ENCODE peak calls at places on chromosomes 11 and 22, in seven cellular contexts. One of them, this sample, is unnamed.

GRCh38 chr11:118088531-118088930 is 1.8 kb upstream of the SMIM35 start:
- DNase-seq in PC-3: peak
- DNase-seq in HL-60: peak
- DNase-seq in A549: no peak
- DNase-seq in heart left ventricle: peak
- DNase-seq in suprapubic skin: no peak
- DNase-seq in kidney: peak
- DNase-seq in this sample: no peak

GRCh38 chr22:37735054-37735453 is 38.2 kb downstream of the TRIOBP start:
- DNase-seq in PC-3: no peak
- DNase-seq in HL-60: no peak
- DNase-seq in A549: peak
- DNase-seq in heart left ventricle: no peak
- DNase-seq in suprapubic skin: no peak
- DNase-seq in kidney: no peak
- DNase-seq in this sample: no peak

GRCh38 chr22:37485714-37486223 is 415 bp downstream of the MFNG start:
- DNase-seq in PC-3: no peak
- DNase-seq in HL-60: peak
- DNase-seq in A549: no peak
- DNase-seq in heart left ventricle: no peak
- DNase-seq in suprapubic skin: no peak
- DNase-seq in kidney: no peak
- DNase-seq in this sample: no peak

GRCh38 chr11:123577081-123577598 is 77.3 kb downstream of the SCN3B start:
- DNase-seq in PC-3: peak
- DNase-seq in HL-60: peak
- DNase-seq in A549: peak
- DNase-seq in heart left ventricle: peak
- DNase-seq in suprapubic skin: no peak
- DNase-seq in kidney: no peak
- DNase-seq in this sample: peak

GRCh38 chr11:73121692-73122091 is 20.4 kb downstream of the FCHSD2 start:
- DNase-seq in PC-3: no peak
- DNase-seq in HL-60: no peak
- DNase-seq in A549: no peak
- DNase-seq in heart left ventricle: no peak
- DNase-seq in suprapubic skin: no peak
- DNase-seq in kidney: no peak
- DNase-seq in this sample: no peak

GRCh38 chr11:28350216-28350615 is 242.0 kb downstream of the METTL15 start:
- DNase-seq in PC-3: no peak
- DNase-seq in HL-60: no peak
- DNase-seq in A549: no peak
- DNase-seq in heart left ventricle: no peak
- DNase-seq in suprapubic skin: no peak
- DNase-seq in kidney: no peak
- DNase-seq in this sample: no peak

GRCh38 chr11:71481101-71481960 is 28.3 kb downstream of the NADSYN1 start:
- DNase-seq in PC-3: peak
- DNase-seq in HL-60: no peak
- DNase-seq in A549: no peak
- DNase-seq in heart left ventricle: no peak
- DNase-seq in suprapubic skin: no peak
- DNase-seq in kidney: no peak
- DNase-seq in this sample: no peak

GRCh38 chr11:32172771-32173170 is 81.9 kb downstream of the RCN1 start:
- DNase-seq in PC-3: no peak
- DNase-seq in HL-60: no peak
- DNase-seq in A549: no peak
- DNase-seq in heart left ventricle: no peak
- DNase-seq in suprapubic skin: no peak
- DNase-seq in kidney: no peak
- DNase-seq in this sample: no peak

GRCh38 chr11:69234740-69235710 is 58.9 kb upstream of the MYEOV start:
- DNase-seq in PC-3: no peak
- DNase-seq in HL-60: no peak
- DNase-seq in A549: no peak
- DNase-seq in heart left ventricle: no peak
- DNase-seq in suprapubic skin: no peak
- DNase-seq in kidney: peak
- DNase-seq in this sample: no peak

GRCh38 chr11:48019230-48019584 is 38.8 kb downstream of the PTPRJ start:
- DNase-seq in PC-3: no peak
- DNase-seq in HL-60: no peak
- DNase-seq in A549: no peak
- DNase-seq in heart left ventricle: no peak
- DNase-seq in suprapubic skin: no peak
- DNase-seq in kidney: no peak
- DNase-seq in this sample: no peak

GRCh38 chr11:2090172-2091111 is 48.7 kb downstream of the IGF2 start:
- DNase-seq in PC-3: no peak
- DNase-seq in HL-60: no peak
- DNase-seq in A549: no peak
- DNase-seq in heart left ventricle: no peak
- DNase-seq in suprapubic skin: peak
- DNase-seq in kidney: no peak
- DNase-seq in this sample: peak

GRCh38 chr11:12556788-12557384 is 117.3 kb upstream of the TEAD1 start:
- DNase-seq in PC-3: peak
- DNase-seq in HL-60: no peak
- DNase-seq in A549: peak
- DNase-seq in heart left ventricle: peak
- DNase-seq in suprapubic skin: peak
- DNase-seq in kidney: peak
- DNase-seq in this sample: no peak

GRCh38 chr11:133968300-133968699 is 11.5 kb upstream of the IGSF9B start:
- DNase-seq in PC-3: no peak
- DNase-seq in HL-60: no peak
- DNase-seq in A549: no peak
- DNase-seq in heart left ventricle: no peak
- DNase-seq in suprapubic skin: no peak
- DNase-seq in kidney: no peak
- DNase-seq in this sample: no peak

GRCh38 chr11:102806296-102806695 is 8.3 kb upstream of the MMP1 start:
- DNase-seq in PC-3: no peak
- DNase-seq in HL-60: no peak
- DNase-seq in A549: no peak
- DNase-seq in heart left ventricle: no peak
- DNase-seq in suprapubic skin: no peak
- DNase-seq in kidney: no peak
- DNase-seq in this sample: no peak

GRCh38 chr22:27877501-27877900 is 41.6 kb downstream of the PITPNB start:
- DNase-seq in PC-3: no peak
- DNase-seq in HL-60: no peak
- DNase-seq in A549: no peak
- DNase-seq in heart left ventricle: no peak
- DNase-seq in suprapubic skin: no peak
- DNase-seq in kidney: no peak
- DNase-seq in this sample: no peak

GRCh38 chr11:118898400-118899295 is 15.0 kb downstream of the CXCR5 start:
- DNase-seq in PC-3: no peak
- DNase-seq in HL-60: no peak
- DNase-seq in A549: no peak
- DNase-seq in heart left ventricle: no peak
- DNase-seq in suprapubic skin: no peak
- DNase-seq in kidney: peak
- DNase-seq in this sample: peak

GRCh38 chr22:39556970-39557811 is 13.4 kb upstream of the CACNA1I start:
- DNase-seq in PC-3: no peak
- DNase-seq in HL-60: no peak
- DNase-seq in A549: peak
- DNase-seq in heart left ventricle: no peak
- DNase-seq in suprapubic skin: no peak
- DNase-seq in kidney: no peak
- DNase-seq in this sample: no peak

GRCh38 chr11:76193219-76193618 is 13.1 kb downstream of the WNT11 start:
- DNase-seq in PC-3: no peak
- DNase-seq in HL-60: no peak
- DNase-seq in A549: no peak
- DNase-seq in heart left ventricle: no peak
- DNase-seq in suprapubic skin: no peak
- DNase-seq in kidney: no peak
- DNase-seq in this sample: no peak

GRCh38 chr11:93570759-93571413 is 27.7 kb upstream of the SMCO4 start:
- DNase-seq in PC-3: peak
- DNase-seq in HL-60: no peak
- DNase-seq in A549: peak
- DNase-seq in heart left ventricle: no peak
- DNase-seq in suprapubic skin: no peak
- DNase-seq in kidney: no peak
- DNase-seq in this sample: no peak

GRCh38 chr22:45686004-45686403 is 14.4 kb downstream of the ATXN10 start:
- DNase-seq in PC-3: no peak
- DNase-seq in HL-60: no peak
- DNase-seq in A549: no peak
- DNase-seq in heart left ventricle: no peak
- DNase-seq in suprapubic skin: no peak
- DNase-seq in kidney: no peak
- DNase-seq in this sample: no peak

GRCh38 chr22:45684752-45685359 is 13.2 kb downstream of the ATXN10 start:
- DNase-seq in PC-3: no peak
- DNase-seq in HL-60: no peak
- DNase-seq in A549: no peak
- DNase-seq in heart left ventricle: no peak
- DNase-seq in suprapubic skin: no peak
- DNase-seq in kidney: no peak
- DNase-seq in this sample: no peak

GRCh38 chr22:45683680-45684079 is 12.0 kb downstream of the ATXN10 start:
- DNase-seq in PC-3: no peak
- DNase-seq in HL-60: no peak
- DNase-seq in A549: no peak
- DNase-seq in heart left ventricle: no peak
- DNase-seq in suprapubic skin: no peak
- DNase-seq in kidney: no peak
- DNase-seq in this sample: no peak

GRCh38 chr22:45683248-45683647 is 11.6 kb downstream of the ATXN10 start:
- DNase-seq in PC-3: no peak
- DNase-seq in HL-60: no peak
- DNase-seq in A549: no peak
- DNase-seq in heart left ventricle: no peak
- DNase-seq in suprapubic skin: no peak
- DNase-seq in kidney: no peak
- DNase-seq in this sample: no peak

DNA sequence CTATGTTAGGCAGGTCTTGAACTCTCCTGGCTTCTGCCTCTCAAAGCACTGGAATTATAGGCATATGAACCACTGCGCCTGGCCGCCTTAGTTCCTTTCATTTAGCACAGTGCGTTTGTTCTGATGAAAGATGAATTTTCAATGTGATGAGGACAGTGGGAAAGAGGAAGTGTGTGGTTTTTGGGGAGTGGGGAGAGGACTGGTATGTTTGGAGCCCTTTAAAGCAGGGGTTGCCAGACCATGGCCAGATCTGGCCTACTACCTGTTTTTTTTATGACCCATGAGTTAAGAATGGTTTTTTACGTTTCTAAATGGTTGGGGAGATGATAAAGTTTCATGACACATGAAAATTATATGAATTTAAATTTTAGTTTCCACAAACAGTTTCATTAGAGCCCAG is 12.5 kb downstream of the ATXN10 start:
- DNase-seq in PC-3: peak
- DNase-seq in HL-60: no peak
- DNase-seq in A549: no peak
- DNase-seq in heart left ventricle: no peak
- DNase-seq in suprapubic skin: no peak
- DNase-seq in kidney: no peak
- DNase-seq in this sample: no peak
- H3K27ac ChIP-seq in PC-3: peak
- H3K27ac ChIP-seq in HL-60: peak
- H3K27ac ChIP-seq in A549: peak
- H3K27ac ChIP-seq in heart left ventricle: no peak
- H3K27ac ChIP-seq in suprapubic skin: no peak
- H3K27ac ChIP-seq in kidney: no peak
- H3K27ac ChIP-seq in this sample: peak

GRCh38 chr22:22588485-22589164 is 29.6 kb upstream of the PRAME start:
- DNase-seq in PC-3: no peak
- DNase-seq in HL-60: no peak
- DNase-seq in A549: no peak
- DNase-seq in heart left ventricle: no peak
- DNase-seq in suprapubic skin: no peak
- DNase-seq in kidney: no peak
- DNase-seq in this sample: no peak
- H3K27ac ChIP-seq in PC-3: no peak
- H3K27ac ChIP-seq in HL-60: no peak
- H3K27ac ChIP-seq in A549: no peak
- H3K27ac ChIP-seq in heart left ventricle: no peak
- H3K27ac ChIP-seq in suprapubic skin: no peak
- H3K27ac ChIP-seq in kidney: no peak
- H3K27ac ChIP-seq in this sample: no peak

DNA sequence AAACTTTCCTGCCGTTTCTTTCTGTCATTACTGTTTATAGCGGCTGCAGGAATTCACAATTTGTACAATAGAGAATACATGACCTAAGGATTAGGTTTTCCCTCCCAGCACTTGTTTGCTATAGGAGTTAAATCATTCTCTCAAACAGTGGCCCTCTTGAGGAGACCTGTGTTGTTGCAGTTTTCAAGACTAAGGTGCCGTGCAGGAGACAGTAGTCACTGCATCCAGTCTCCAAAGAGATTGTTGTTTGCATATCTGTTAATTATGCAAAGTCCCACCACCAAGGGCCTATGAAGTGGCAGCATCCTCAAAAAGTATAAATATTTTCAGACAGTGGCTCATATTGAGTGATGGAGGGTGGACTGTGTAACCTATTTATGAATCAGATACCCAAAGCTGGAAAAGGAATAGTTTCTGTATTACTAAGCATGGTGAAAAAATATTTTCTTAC is 2.3 kb downstream of the PRSS23 start:
- DNase-seq in PC-3: peak
- DNase-seq in HL-60: no peak
- DNase-seq in A549: peak
- DNase-seq in heart left ventricle: no peak
- DNase-seq in suprapubic skin: no peak
- DNase-seq in kidney: no peak
- DNase-seq in this sample: no peak
- H3K27ac ChIP-seq in PC-3: peak
- H3K27ac ChIP-seq in HL-60: no peak
- H3K27ac ChIP-seq in A549: peak
- H3K27ac ChIP-seq in heart left ventricle: no peak
- H3K27ac ChIP-seq in suprapubic skin: no peak
- H3K27ac ChIP-seq in kidney: no peak
- H3K27ac ChIP-seq in this sample: peak

GRCh38 chr11:35142481-35143207 is 3.7 kb downstream of the CD44 start:
- DNase-seq in PC-3: peak
- DNase-seq in HL-60: no peak
- DNase-seq in A549: no peak
- DNase-seq in heart left ventricle: no peak
- DNase-seq in suprapubic skin: peak
- DNase-seq in kidney: no peak
- DNase-seq in this sample: no peak
- H3K27ac ChIP-seq in PC-3: peak
- H3K27ac ChIP-seq in HL-60: peak
- H3K27ac ChIP-seq in A549: peak
- H3K27ac ChIP-seq in heart left ventricle: no peak
- H3K27ac ChIP-seq in suprapubic skin: peak
- H3K27ac ChIP-seq in kidney: no peak
- H3K27ac ChIP-seq in this sample: peak

This sample was measured in RWPE2.